ENCODE peak calls at places on chromosomes 16 and 17, in five cellular contexts. E, S, P, I and N are unnamed samples.

GRCh38 chr17:50563095-50563511 is 2.6 kb downstream of the CACNA1G start:
- DNase-seq in E (no peak), S (no peak), P (no peak), I (no peak), N (peak)

GRCh38 chr16:10828851-10829331 is 10.3 kb upstream of the TVP23A start:
- DNase-seq in E (no peak), S (peak), P (no peak), I (no peak), N (no peak)

GRCh38 chr17:75498726-75499213 is 16.6 kb downstream of the CASKIN2 start:
- DNase-seq in E (no peak), S (no peak), P (no peak), I (no peak), N (peak)

GRCh38 chr16:1917665-1918111 is 527 bp downstream of the HS3ST6 start:
- DNase-seq in E (no peak), S (no peak), P (no peak), I (no peak), N (peak)

GRCh38 chr16:81324808-81325207 is 10.0 kb downstream of the GAN start:
- DNase-seq in E (no peak), S (no peak), P (no peak), I (no peak), N (no peak)

GRCh38 chr17:14815079-14815478 is 450.0 kb downstream of the PMP22 start:
- DNase-seq in E (no peak), S (no peak), P (no peak), I (no peak), N (no peak)

GRCh38 chr17:68511254-68511670 is 968 bp upstream of the PRKAR1A start:
- DNase-seq in E (no peak), S (no peak), P (no peak), I (no peak), N (no peak)

GRCh38 chr17:12789075-12789975 is at the start of gene ARHGAP44:
- DNase-seq in E (no peak), S (peak), P (no peak), I (peak), N (no peak)

GRCh38 chr17:44408786-44409185 is 19.3 kb upstream of the ITGA2B start:
- DNase-seq in E (no peak), S (no peak), P (no peak), I (no peak), N (no peak)

GRCh38 chr16:65059421-65059980 is 62.4 kb downstream of the CDH11 start:
- DNase-seq in E (no peak), S (peak), P (no peak), I (no peak), N (no peak)

GRCh38 chr16:13873835-13874438 is 46.0 kb upstream of the ERCC4 start:
- DNase-seq in E (no peak), S (no peak), P (no peak), I (peak), N (peak)

GRCh38 chr16:56936950-56937349 is 5.0 kb downstream of the HERPUD1 start:
- DNase-seq in E (no peak), S (no peak), P (no peak), I (no peak), N (no peak)

GRCh38 chr17:18093616-18094408 is 6.1 kb downstream of the DRG2 start:
- DNase-seq in E (peak), S (no peak), P (no peak), I (no peak), N (peak)

GRCh38 chr16:54903047-54903446 is 27.6 kb upstream of the IRX5 start:
- DNase-seq in E (no peak), S (no peak), P (no peak), I (no peak), N (no peak)

GRCh38 chr17:29091591-29092291 is 48.8 kb downstream of the PIPOX start:
- DNase-seq in E (no peak), S (no peak), P (no peak), I (no peak), N (no peak)

GRCh38 chr17:7024402-7024785 is 1.5 kb downstream of the BCL6B start:
- DNase-seq in E (no peak), S (no peak), P (no peak), I (no peak), N (peak)

GRCh38 chr16:52474679-52475078 is 72.3 kb downstream of the TOX3 start:
- DNase-seq in E (no peak), S (no peak), P (no peak), I (no peak), N (no peak)

GRCh38 chr17:45093444-45094110 is 32.5 kb downstream of the NMT1 start:
- DNase-seq in E (no peak), S (no peak), P (no peak), I (no peak), N (no peak)

GRCh38 chr17:1298616-1299015 is 19.2 kb downstream of the TRARG1 start:
- DNase-seq in E (peak), S (no peak), P (no peak), I (no peak), N (peak)

GRCh38 chr17:37017355-37017754 is 68.6 kb downstream of the AATF start:
- DNase-seq in E (no peak), S (no peak), P (no peak), I (no peak), N (no peak)

GRCh38 chr16:9012848-9013507 is 49.3 kb upstream of the USP7 start:
- DNase-seq in E (no peak), S (no peak), P (no peak), I (no peak), N (peak)

GRCh38 chr17:42110301-42111264 is 1.9 kb downstream of the DHX58 start:
- DNase-seq in E (no peak), S (no peak), P (no peak), I (no peak), N (no peak)

GRCh38 chr16:86531193-86531550 is 20.8 kb downstream of the FOXF1 start:
- DNase-seq in E (no peak), S (peak), P (no peak), I (no peak), N (no peak)

GRCh38 chr16:1325261-1325660 is 8.2 kb upstream of the BAIAP3 start:
- DNase-seq in E (no peak), S (no peak), P (no peak), I (no peak), N (no peak)

GRCh38 chr17:40307001-40307690 is 1.8 kb upstream of the RARA start:
- DNase-seq in E (no peak), S (no peak), P (no peak), I (no peak), N (peak)